ENCODE peak calls at places on chromosomes 3 and 15, in five cellular contexts. L is HTR-8/SVneo, C is islet precursor cell, O is A172, H is NCI-H460. T is an unnamed sample.

GRCh38 chr3:150253622-150254021 is 154.5 kb upstream of the TSC22D2 start:
- DNase-seq in L (no peak), C (no peak), O (no peak), H (no peak), T (no peak)

GRCh38 chr3:73707772-73708171 is 83.0 kb upstream of the PDZRN3 start:
- DNase-seq in L (no peak), C (no peak), O (no peak), H (no peak), T (no peak)

GRCh38 chr3:107641572-107642307 is 119.0 kb downstream of the BBX start:
- DNase-seq in L (peak), C (no peak), O (no peak), H (no peak), T (no peak)

GRCh38 chr15:61796056-61796455 is 264.2 kb downstream of the VPS13C start:
- DNase-seq in L (no peak), C (no peak), O (no peak), H (no peak), T (no peak)

GRCh38 chr15:59997070-59997701 is 6.9 kb upstream of the FOXB1 start:
- DNase-seq in L (no peak), C (peak), O (no peak), H (no peak), T (no peak)

GRCh38 chr3:79278681-79279080 is 489.1 kb downstream of the ROBO1 start:
- DNase-seq in L (no peak), C (no peak), O (no peak), H (no peak), T (no peak)

GRCh38 chr3:108106031-108106430 is 15.2 kb upstream of the CD47 start:
- DNase-seq in L (no peak), C (no peak), O (peak), H (no peak), T (no peak)

GRCh38 chr15:90869601-90870353 is 1.4 kb downstream of the FURIN start:
- DNase-seq in L (peak), C (peak), O (peak), H (peak), T (peak)

GRCh38 chr15:55588070-55588817 is at the start of gene PYGO1:
- DNase-seq in L (peak), C (peak), O (peak), H (no peak), T (no peak)

GRCh38 chr3:46209751-46210470 is 1.8 kb upstream of the CCR1 start:
- DNase-seq in L (no peak), C (peak), O (no peak), H (no peak), T (no peak)

GRCh38 chr15:33908396-33908795 is 59.9 kb upstream of the CHRM5 start:
- DNase-seq in L (no peak), C (no peak), O (peak), H (no peak), T (no peak)

GRCh38 chr3:33858131-33858530 is 59.7 kb downstream of the PDCD6IP start:
- DNase-seq in L (no peak), C (no peak), O (peak), H (no peak), T (no peak)

GRCh38 chr15:38187646-38188313 is 64.9 kb upstream of the SPRED1 start:
- DNase-seq in L (no peak), C (no peak), O (no peak), H (no peak), T (no peak)

GRCh38 chr3:17674082-17674686 is 68.2 kb downstream of the TBC1D5 start:
- DNase-seq in L (no peak), C (no peak), O (no peak), H (no peak), T (no peak)